ENCODE peak calls at places on chromosome 11, in eight cellular contexts. One of them, this sample, is unnamed.

GRCh38 chr11:10379871-10380568 is 75.0 kb upstream of the AMPD3 start:
- DNase-seq in foreskin fibroblast: no peak
- DNase-seq in stimulated activated CD4-positive, alpha-beta T cell treated with anti-CD3 and anti-CD28 coated beads, Interleukin-12 subunit alpha, Interleukin-12 subunit beta, amount 100 ng/mL, for 48 hours: no peak
- DNase-seq in body of pancreas: peak
- DNase-seq in cardiac muscle cell: peak
- DNase-seq in activated T-helper 1 cell treated with Interleukin-2 at 50 U/mL for 16 hours: no peak
- DNase-seq in SIG-M5: no peak
- DNase-seq in WTC11: no peak
- DNase-seq in this sample: no peak

GRCh38 chr11:27204527-27204926 is 158.5 kb downstream of the CCDC34 start:
- DNase-seq in foreskin fibroblast: peak
- DNase-seq in stimulated activated CD4-positive, alpha-beta T cell treated with anti-CD3 and anti-CD28 coated beads, Interleukin-12 subunit alpha, Interleukin-12 subunit beta, amount 100 ng/mL, for 48 hours: no peak
- DNase-seq in body of pancreas: peak
- DNase-seq in cardiac muscle cell: no peak
- DNase-seq in activated T-helper 1 cell treated with Interleukin-2 at 50 U/mL for 16 hours: no peak
- DNase-seq in SIG-M5: no peak
- DNase-seq in WTC11: no peak
- DNase-seq in this sample: no peak

GRCh38 chr11:115616941-115617340 is 112.7 kb upstream of the CADM1 start:
- DNase-seq in foreskin fibroblast: peak
- DNase-seq in stimulated activated CD4-positive, alpha-beta T cell treated with anti-CD3 and anti-CD28 coated beads, Interleukin-12 subunit alpha, Interleukin-12 subunit beta, amount 100 ng/mL, for 48 hours: no peak
- DNase-seq in body of pancreas: peak
- DNase-seq in cardiac muscle cell: peak
- DNase-seq in activated T-helper 1 cell treated with Interleukin-2 at 50 U/mL for 16 hours: no peak
- DNase-seq in SIG-M5: no peak
- DNase-seq in WTC11: no peak
- DNase-seq in this sample: peak

GRCh38 chr11:123797065-123797940 is 8.8 kb downstream of the OR6M1 start:
- DNase-seq in foreskin fibroblast: no peak
- DNase-seq in stimulated activated CD4-positive, alpha-beta T cell treated with anti-CD3 and anti-CD28 coated beads, Interleukin-12 subunit alpha, Interleukin-12 subunit beta, amount 100 ng/mL, for 48 hours: no peak
- DNase-seq in body of pancreas: peak
- DNase-seq in cardiac muscle cell: peak
- DNase-seq in activated T-helper 1 cell treated with Interleukin-2 at 50 U/mL for 16 hours: no peak
- DNase-seq in SIG-M5: no peak
- DNase-seq in WTC11: no peak
- DNase-seq in this sample: no peak

GRCh38 chr11:119933164-119933563 is 204.2 kb upstream of the NECTIN1 start:
- DNase-seq in foreskin fibroblast: no peak
- DNase-seq in stimulated activated CD4-positive, alpha-beta T cell treated with anti-CD3 and anti-CD28 coated beads, Interleukin-12 subunit alpha, Interleukin-12 subunit beta, amount 100 ng/mL, for 48 hours: no peak
- DNase-seq in body of pancreas: no peak
- DNase-seq in cardiac muscle cell: no peak
- DNase-seq in activated T-helper 1 cell treated with Interleukin-2 at 50 U/mL for 16 hours: no peak
- DNase-seq in SIG-M5: no peak
- DNase-seq in WTC11: no peak
- DNase-seq in this sample: no peak

GRCh38 chr11:35235944-35236666 is 97.1 kb downstream of the CD44 start:
- DNase-seq in foreskin fibroblast: no peak
- DNase-seq in stimulated activated CD4-positive, alpha-beta T cell treated with anti-CD3 and anti-CD28 coated beads, Interleukin-12 subunit alpha, Interleukin-12 subunit beta, amount 100 ng/mL, for 48 hours: peak
- DNase-seq in body of pancreas: peak
- DNase-seq in cardiac muscle cell: no peak
- DNase-seq in activated T-helper 1 cell treated with Interleukin-2 at 50 U/mL for 16 hours: peak
- DNase-seq in SIG-M5: no peak
- DNase-seq in WTC11: no peak
- DNase-seq in this sample: no peak

GRCh38 chr11:106998126-106998525 is 20.1 kb downstream of the GUCY1A2 start:
- DNase-seq in foreskin fibroblast: peak
- DNase-seq in stimulated activated CD4-positive, alpha-beta T cell treated with anti-CD3 and anti-CD28 coated beads, Interleukin-12 subunit alpha, Interleukin-12 subunit beta, amount 100 ng/mL, for 48 hours: no peak
- DNase-seq in body of pancreas: no peak
- DNase-seq in cardiac muscle cell: peak
- DNase-seq in activated T-helper 1 cell treated with Interleukin-2 at 50 U/mL for 16 hours: no peak
- DNase-seq in SIG-M5: no peak
- DNase-seq in WTC11: no peak
- DNase-seq in this sample: no peak

GRCh38 chr11:58222730-58223129 is 6.0 kb downstream of the OR10Q1 start:
- DNase-seq in foreskin fibroblast: no peak
- DNase-seq in stimulated activated CD4-positive, alpha-beta T cell treated with anti-CD3 and anti-CD28 coated beads, Interleukin-12 subunit alpha, Interleukin-12 subunit beta, amount 100 ng/mL, for 48 hours: no peak
- DNase-seq in body of pancreas: no peak
- DNase-seq in cardiac muscle cell: no peak
- DNase-seq in activated T-helper 1 cell treated with Interleukin-2 at 50 U/mL for 16 hours: no peak
- DNase-seq in SIG-M5: no peak
- DNase-seq in WTC11: no peak
- DNase-seq in this sample: no peak

GRCh38 chr11:66579017-66579606 is 10.7 kb upstream of the CTSF start:
- DNase-seq in foreskin fibroblast: peak
- DNase-seq in stimulated activated CD4-positive, alpha-beta T cell treated with anti-CD3 and anti-CD28 coated beads, Interleukin-12 subunit alpha, Interleukin-12 subunit beta, amount 100 ng/mL, for 48 hours: peak
- DNase-seq in body of pancreas: peak
- DNase-seq in cardiac muscle cell: peak
- DNase-seq in activated T-helper 1 cell treated with Interleukin-2 at 50 U/mL for 16 hours: peak
- DNase-seq in SIG-M5: no peak
- DNase-seq in WTC11: peak
- DNase-seq in this sample: peak

GRCh38 chr11:60803273-60803936 is 18.3 kb downstream of the MS4A10 start:
- DNase-seq in foreskin fibroblast: no peak
- DNase-seq in stimulated activated CD4-positive, alpha-beta T cell treated with anti-CD3 and anti-CD28 coated beads, Interleukin-12 subunit alpha, Interleukin-12 subunit beta, amount 100 ng/mL, for 48 hours: no peak
- DNase-seq in body of pancreas: no peak
- DNase-seq in cardiac muscle cell: no peak
- DNase-seq in activated T-helper 1 cell treated with Interleukin-2 at 50 U/mL for 16 hours: no peak
- DNase-seq in SIG-M5: no peak
- DNase-seq in WTC11: no peak
- DNase-seq in this sample: no peak

GRCh38 chr11:76797341-76798201 is 14.4 kb downstream of the TSKU start:
- DNase-seq in foreskin fibroblast: peak
- DNase-seq in stimulated activated CD4-positive, alpha-beta T cell treated with anti-CD3 and anti-CD28 coated beads, Interleukin-12 subunit alpha, Interleukin-12 subunit beta, amount 100 ng/mL, for 48 hours: no peak
- DNase-seq in body of pancreas: no peak
- DNase-seq in cardiac muscle cell: no peak
- DNase-seq in activated T-helper 1 cell treated with Interleukin-2 at 50 U/mL for 16 hours: no peak
- DNase-seq in SIG-M5: no peak
- DNase-seq in WTC11: no peak
- DNase-seq in this sample: no peak

GRCh38 chr11:95531116-95531515 is 258.5 kb downstream of the FAM76B start:
- DNase-seq in foreskin fibroblast: peak
- DNase-seq in stimulated activated CD4-positive, alpha-beta T cell treated with anti-CD3 and anti-CD28 coated beads, Interleukin-12 subunit alpha, Interleukin-12 subunit beta, amount 100 ng/mL, for 48 hours: no peak
- DNase-seq in body of pancreas: no peak
- DNase-seq in cardiac muscle cell: peak
- DNase-seq in activated T-helper 1 cell treated with Interleukin-2 at 50 U/mL for 16 hours: no peak
- DNase-seq in SIG-M5: no peak
- DNase-seq in WTC11: no peak
- DNase-seq in this sample: no peak

GRCh38 chr11:10303558-10304363 is 1.1 kb upstream of the ADM start:
- DNase-seq in foreskin fibroblast: peak
- DNase-seq in stimulated activated CD4-positive, alpha-beta T cell treated with anti-CD3 and anti-CD28 coated beads, Interleukin-12 subunit alpha, Interleukin-12 subunit beta, amount 100 ng/mL, for 48 hours: no peak
- DNase-seq in body of pancreas: peak
- DNase-seq in cardiac muscle cell: peak
- DNase-seq in activated T-helper 1 cell treated with Interleukin-2 at 50 U/mL for 16 hours: no peak
- DNase-seq in SIG-M5: no peak
- DNase-seq in WTC11: peak
- DNase-seq in this sample: peak

This sample was measured in psoas muscle.